ENCODE peak calls at places on chromosomes 4 and X, in five cellular contexts. Q is cardiac septum, F is cerebellum, A is stomach, D is COR-L47. X is an unnamed sample.
A peak's percentile ranks its signal among the peaks of the same experiment; 100 is the strongest.

GRCh38 chr4:7156273-7157139 is 35.8 kb upstream of the SORCS2 start:
- DNase-seq in Q (peak; percentile 72), F (no peak), A (no peak), D (no peak), X (peak; percentile 26)

GRCh38 chrX:117095393-117095792 is 632.6 kb upstream of the CT83 start:
- DNase-seq in Q (no peak), F (no peak), A (no peak), D (no peak), X (no peak)

GRCh38 chr4:151679247-151679646 is 81.6 kb downstream of the GATB start:
- DNase-seq in Q (no peak), F (no peak), A (no peak), D (no peak), X (no peak)

GRCh38 chr4:17544205-17544604 is 29.2 kb downstream of the CLRN2 start:
- DNase-seq in Q (no peak), F (no peak), A (no peak), D (peak; percentile 77), X (no peak)

GRCh38 chr4:757111-757510 is 51.5 kb downstream of the PCGF3 start:
- DNase-seq in Q (no peak), F (no peak), A (no peak), D (no peak), X (no peak)

GRCh38 chr4:88880001-88880400 is 177.0 kb downstream of the FAM13A start:
- DNase-seq in Q (no peak), F (no peak), A (no peak), D (no peak), X (peak; percentile 54)

GRCh38 chr4:61380865-61381264 is 180.7 kb downstream of the ADGRL3 start:
- DNase-seq in Q (no peak), F (no peak), A (no peak), D (peak; percentile 26), X (no peak)

GRCh38 chr4:24642941-24643628 is 58.7 kb upstream of the DHX15 start:
- DNase-seq in Q (no peak), F (no peak), A (no peak), D (no peak), X (peak; percentile 78)

GRCh38 chrX:21747523-21747922 is 10.4 kb downstream of the SMPX start:
- DNase-seq in Q (no peak), F (no peak), A (no peak), D (peak; percentile 49), X (no peak)

GRCh38 chrX:106038625-106039024 is at the start of gene SERPINA7:
- DNase-seq in Q (no peak), F (no peak), A (no peak), D (no peak), X (no peak)

GRCh38 chrX:85109235-85109634 is 105.6 kb downstream of the APOOL start:
- DNase-seq in Q (no peak), F (no peak), A (no peak), D (no peak), X (no peak)

GRCh38 chr4:77697860-77698599 is 92.4 kb downstream of the CXCL13 start:
- DNase-seq in Q (no peak), F (no peak), A (peak; percentile 56), D (peak; percentile 2), X (peak; percentile 68)

GRCh38 chrX:45309096-45309495 is 108.4 kb upstream of the DIPK2B start:
- DNase-seq in Q (no peak), F (no peak), A (no peak), D (no peak), X (no peak)

GRCh38 chrX:141641138-141641537 is 51.6 kb downstream of the SPANXA2 start:
- DNase-seq in Q (no peak), F (no peak), A (no peak), D (no peak), X (no peak)

X was measured in brain microvascular endothelial cell.